ENCODE peak calls at places on chromosomes 13 and 19, in nine cellular contexts. J, C, V, T, X, P, R, F and Z are unnamed samples.

GRCh38 chr13:50149932-50150331 is 134.7 kb downstream of the KCNRG start:
- DNase-seq in V (no peak), J (no peak), T (no peak), C (no peak), F (no peak), X (no peak), P (no peak), R (no peak), Z (no peak)

GRCh38 chr19:29560313-29561075 is 34.7 kb downstream of the VSTM2B start:
- DNase-seq in V (no peak), R (no peak), J (no peak), X (no peak), T (no peak), P (no peak), F (no peak), C (no peak), Z (no peak)

GRCh38 chr13:23469901-23470525 is 36.5 kb upstream of the SACS start:
- DNase-seq in F (no peak), R (no peak), X (no peak), P (peak; percentile 97), V (no peak), T (no peak), J (no peak), C (peak; percentile 84), Z (no peak)

GRCh38 chr19:29376855-29377354 is 148.9 kb upstream of the VSTM2B start:
- DNase-seq in C (no peak), V (no peak), J (no peak), P (no peak), F (no peak), X (no peak), R (no peak), T (no peak), Z (no peak)

GRCh38 chr19:50831026-50831396 is 2.4 kb downstream of the KLK15 start:
- DNase-seq in V (no peak), C (no peak), P (no peak), J (no peak), R (no peak), T (no peak), F (no peak), X (no peak), Z (no peak)

GRCh38 chr13:109369357-109370052 is 416.9 kb downstream of the IRS2 start:
- DNase-seq in R (no peak), T (no peak), F (peak; percentile 29), X (no peak), C (no peak), V (no peak), J (no peak), P (no peak), Z (no peak)

GRCh38 chr13:33154911-33155310 is 130.6 kb downstream of the STARD13 start:
- DNase-seq in T (no peak), F (no peak), J (no peak), R (no peak), V (no peak), P (no peak), X (no peak), C (no peak), Z (no peak)

GRCh38 chr13:30037306-30037705 is 186.9 kb upstream of the UBL3 start:
- DNase-seq in R (no peak), C (no peak), T (no peak), X (no peak), J (no peak), P (peak; percentile 34), V (no peak), F (no peak), Z (no peak)

GRCh38 chr13:73610799-73611592 is 523.2 kb downstream of the KLF12 start:
- DNase-seq in J (no peak), P (no peak), R (no peak), C (no peak), F (no peak), V (no peak), T (no peak), X (no peak), Z (no peak)

GRCh38 chr19:7415163-7415856 is 66.6 kb downstream of the ARHGEF18 start:
- DNase-seq in R (no peak), T (no peak), C (no peak), F (no peak), X (no peak), P (no peak), J (no peak), V (no peak), Z (no peak)

GRCh38 chr19:34722353-34722752 is 11.7 kb upstream of the ZNF181 start:
- DNase-seq in X (no peak), F (no peak), R (no peak), V (no peak), J (no peak), C (no peak), T (no peak), P (no peak), Z (no peak)

GRCh38 chr13:34174671-34175145 is 356.8 kb downstream of the RFC3 start:
- DNase-seq in T (no peak), V (no peak), C (no peak), J (no peak), X (no peak), P (peak; percentile 91), R (no peak), F (no peak), Z (no peak)

GRCh38 chr19:29682236-29682895 is 17.1 kb downstream of the PLEKHF1 start:
- DNase-seq in X (no peak), J (no peak), C (no peak), V (no peak), T (no peak), R (no peak), F (no peak), P (no peak), Z (no peak)

GRCh38 chr19:20479483-20479882 is 86.1 kb downstream of the ZNF737 start:
- DNase-seq in P (no peak), C (no peak), F (no peak), X (no peak), V (no peak), R (no peak), J (no peak), T (no peak), Z (no peak)

GRCh38 chr19:23261496-23262020 is 11.4 kb upstream of the ZNF724 start:
- DNase-seq in J (no peak), P (no peak), F (no peak), C (no peak), V (no peak), R (no peak), X (no peak), T (no peak), Z (no peak)

GRCh38 chr13:29935309-29935981 is 85.0 kb upstream of the UBL3 start:
- DNase-seq in F (no peak), P (no peak), J (peak; percentile 77), R (peak; percentile 10), X (no peak), C (peak; percentile 94), T (no peak), V (no peak), Z (peak; percentile 76)

GRCh38 chr13:111074826-111075225 is 40.3 kb upstream of the ARHGEF7 start:
- DNase-seq in C (no peak), X (no peak), J (no peak), F (no peak), R (no peak), V (no peak), P (no peak), T (no peak), Z (no peak)

GRCh38 chr13:98199480-98199879 is 22.4 kb upstream of the RNF113B start:
- DNase-seq in V (no peak), F (no peak), P (no peak), T (no peak), C (no peak), R (no peak), X (no peak), J (no peak), Z (no peak)

GRCh38 chr13:70959376-70959775 is 851.1 kb upstream of the KLHL1 start:
- DNase-seq in J (no peak), T (no peak), V (no peak), P (no peak), C (no peak), R (no peak), X (no peak), F (no peak), Z (no peak)

GRCh38 chr13:100527644-100528043 is 60.9 kb downstream of the GGACT start:
- DNase-seq in P (no peak), F (no peak), T (no peak), J (no peak), V (no peak), R (no peak), X (no peak), C (no peak), Z (no peak)

GRCh38 chr19:11881151-11881800 is 6.3 kb upstream of the ZNF69 start:
- DNase-seq in V (peak; percentile 15), P (peak; percentile 32), C (peak; percentile 48), F (peak; percentile 16), J (peak; percentile 50), T (peak; percentile 36), X (peak; percentile 27), R (peak; percentile 80), Z (peak; percentile 54)

GRCh38 chr19:1206063-1206732 is 620 bp downstream of the STK11 start:
- DNase-seq in T (no peak), X (no peak), P (no peak), C (no peak), R (no peak), F (no peak), J (no peak), V (no peak), Z (no peak)

GRCh38 chr13:41988244-41988643 is 27.3 kb upstream of the VWA8 start:
- DNase-seq in P (no peak), R (no peak), X (no peak), V (no peak), J (no peak), C (no peak), T (no peak), F (no peak), Z (no peak)

GRCh38 chr13:44052843-44053607 is 173.3 kb downstream of the LACC1 start:
- DNase-seq in X (no peak), R (no peak), F (no peak), C (no peak), V (no peak), J (no peak), P (peak; percentile 62), T (no peak), Z (no peak)

GRCh38 chr19:36915992-36916830 is at the start of the genes ZNF568 and ZNF829:
- DNase-seq in R (peak; percentile 93), P (peak; percentile 90), V (peak; percentile 43), J (peak; percentile 93), T (peak; percentile 80), F (peak; percentile 87), X (peak; percentile 87), C (peak; percentile 94), Z (peak; percentile 93)

GRCh38 chr19:14479985-14480694 is 5.0 kb upstream of the PTGER1 start:
- DNase-seq in R (peak; percentile 74), V (no peak), J (peak; percentile 57), C (peak; percentile 65), F (no peak), T (no peak), X (peak; percentile 73), P (no peak), Z (peak; percentile 75)

GRCh38 chr13:73720216-73720840 is 413.9 kb downstream of the KLF12 start:
- DNase-seq in F (no peak), R (no peak), P (no peak), V (no peak), J (no peak), X (no peak), T (no peak), C (no peak), Z (no peak)

GRCh38 chr13:66965146-66965545 is 265.0 kb downstream of the PCDH9 start:
- DNase-seq in C (no peak), T (peak; percentile 31), V (peak; percentile 26), P (no peak), X (no peak), F (no peak), J (no peak), R (no peak), Z (no peak)

GRCh38 chr13:60412909-60413616 is 16.0 kb downstream of the TDRD3 start:
- DNase-seq in R (no peak), V (no peak), J (no peak), P (no peak), F (no peak), X (no peak), T (no peak), C (no peak), Z (no peak)

GRCh38 chr13:80054806-80055205 is 286.1 kb downstream of the SPRY2 start:
- DNase-seq in C (no peak), F (no peak), T (no peak), X (no peak), R (no peak), P (peak; percentile 20), J (no peak), V (no peak), Z (no peak)

GRCh38 chr19:10074153-10074552 is 12.0 kb upstream of the SHFL start:
- DNase-seq in R (peak; percentile 78), V (no peak), C (peak; percentile 76), J (peak; percentile 56), X (no peak), T (no peak), P (no peak), F (no peak), Z (peak; percentile 59)